ENCODE peak calls at places on chromosomes 5 and 9, in six cellular contexts. K, L, H, I, C and M are unnamed samples.

GRCh38 chr9:93397664-93398381 is 53.7 kb upstream of the FAM120A start:
- DNase-seq in K (no peak), L (no peak), H (no peak), I (no peak), C (no peak), M (no peak)

GRCh38 chr5:179342577-179342976 is 2.7 kb downstream of the ADAMTS2 start:
- DNase-seq in K (no peak), L (no peak), H (no peak), I (peak), C (peak), M (no peak)

GRCh38 chr9:121246821-121247511 is 21.0 kb upstream of the GSN start:
- DNase-seq in K (no peak), L (no peak), H (no peak), I (peak), C (no peak), M (peak)

GRCh38 chr5:139177809-139178581 is 20.2 kb downstream of the SIL1 start:
- DNase-seq in K (no peak), L (no peak), H (peak), I (no peak), C (no peak), M (no peak)

GRCh38 chr9:126617740-126618133 is 4.0 kb downstream of the LMX1B start:
- DNase-seq in K (no peak), L (no peak), H (no peak), I (no peak), C (no peak), M (no peak)

GRCh38 chr9:35844628-35845301 is 15.7 kb downstream of the TMEM8B start:
- DNase-seq in K (peak), L (no peak), H (peak), I (peak), C (no peak), M (peak)

GRCh38 chr9:21904371-21904770 is 89.8 kb downstream of the CDKN2A start:
- DNase-seq in K (no peak), L (no peak), H (no peak), I (peak), C (no peak), M (no peak)

GRCh38 chr9:120886490-120886967 is 9.5 kb upstream of the PHF19 start:
- DNase-seq in K (no peak), L (no peak), H (no peak), I (peak), C (no peak), M (no peak)

GRCh38 chr5:160209917-160210316 is 19.4 kb upstream of the FABP6 start:
- DNase-seq in K (no peak), L (no peak), H (no peak), I (no peak), C (no peak), M (no peak)

GRCh38 chr9:100282388-100282719 is 70.4 kb downstream of the TEX10 start:
- DNase-seq in K (no peak), L (no peak), H (no peak), I (no peak), C (no peak), M (no peak)

GRCh38 chr5:112735702-112736101 is 2.0 kb upstream of the APC start:
- DNase-seq in K (no peak), L (no peak), H (no peak), I (no peak), C (no peak), M (no peak)

GRCh38 chr5:149217096-149217801 is 54.4 kb upstream of the AFAP1L1 start:
- DNase-seq in K (no peak), L (no peak), H (no peak), I (no peak), C (no peak), M (no peak)

GRCh38 chr5:147822686-147823491 is 8.6 kb downstream of the SPINK1 start:
- DNase-seq in K (peak), L (peak), H (peak), I (peak), C (peak), M (peak)

GRCh38 chr5:180598797-180599589 is 7.7 kb upstream of the SCGB3A1 start:
- DNase-seq in K (no peak), L (no peak), H (no peak), I (no peak), C (peak), M (no peak)

GRCh38 chr5:118533166-118533565 is 455.2 kb downstream of the DTWD2 start:
- DNase-seq in K (no peak), L (no peak), H (no peak), I (no peak), C (no peak), M (no peak)

GRCh38 chr9:132552041-132552440 is 30.4 kb upstream of the BARHL1 start:
- DNase-seq in K (no peak), L (no peak), H (no peak), I (no peak), C (no peak), M (no peak)

GRCh38 chr5:143938230-143938629 is 126.3 kb downstream of the HMHB1 start:
- DNase-seq in K (no peak), L (no peak), H (no peak), I (no peak), C (no peak), M (no peak)

GRCh38 chr9:72415163-72415562 is 50.2 kb upstream of the ZFAND5 start:
- DNase-seq in K (no peak), L (no peak), H (no peak), I (no peak), C (no peak), M (no peak)

GRCh38 chr5:97231025-97231636 is 48.1 kb upstream of the RIOK2 start:
- DNase-seq in K (peak), L (no peak), H (peak), I (peak), C (no peak), M (peak)

GRCh38 chr5:7576023-7576715 is 180.2 kb downstream of the ADCY2 start:
- DNase-seq in K (no peak), L (no peak), H (peak), I (no peak), C (no peak), M (no peak)

GRCh38 chr9:116287721-116288120 is 134.1 kb downstream of the PAPPA start:
- DNase-seq in K (no peak), L (no peak), H (no peak), I (peak), C (no peak), M (no peak)

GRCh38 chr5:89133975-89134374 is 251.0 kb upstream of the MEF2C start:
- DNase-seq in K (no peak), L (no peak), H (no peak), I (no peak), C (no peak), M (no peak)

GRCh38 chr9:114370251-114370984 is 17.4 kb downstream of the AKNA start:
- DNase-seq in K (no peak), L (no peak), H (no peak), I (no peak), C (no peak), M (no peak)

GRCh38 chr9:114372971-114373591 is 14.7 kb downstream of the AKNA start:
- DNase-seq in K (no peak), L (no peak), H (peak), I (no peak), C (peak), M (no peak)

GRCh38 chr9:114371986-114372917 is 15.5 kb downstream of the AKNA start:
- DNase-seq in K (no peak), L (no peak), H (peak), I (no peak), C (peak), M (no peak)

GRCh38 chr9:114370985-114371335 is 16.8 kb downstream of the AKNA start:
- DNase-seq in K (no peak), L (no peak), H (no peak), I (no peak), C (no peak), M (no peak)

GRCh38 chr9:114371343-114371985 is 16.3 kb downstream of the AKNA start:
- DNase-seq in K (no peak), L (no peak), H (no peak), I (no peak), C (no peak), M (no peak)
- H3K27ac ChIP-seq in K (no peak), L (no peak), H (peak), I (no peak), C (peak), M (no peak)

GRCh38 chr9:119441832-119442231 is 72.6 kb upstream of the BRINP1 start:
- DNase-seq in K (no peak), L (no peak), H (no peak), I (no peak), C (no peak), M (no peak)
- H3K4me3 ChIP-seq in K (no peak), L (no peak), H (no peak), I (no peak), C (no peak), M (no peak)

DNA sequence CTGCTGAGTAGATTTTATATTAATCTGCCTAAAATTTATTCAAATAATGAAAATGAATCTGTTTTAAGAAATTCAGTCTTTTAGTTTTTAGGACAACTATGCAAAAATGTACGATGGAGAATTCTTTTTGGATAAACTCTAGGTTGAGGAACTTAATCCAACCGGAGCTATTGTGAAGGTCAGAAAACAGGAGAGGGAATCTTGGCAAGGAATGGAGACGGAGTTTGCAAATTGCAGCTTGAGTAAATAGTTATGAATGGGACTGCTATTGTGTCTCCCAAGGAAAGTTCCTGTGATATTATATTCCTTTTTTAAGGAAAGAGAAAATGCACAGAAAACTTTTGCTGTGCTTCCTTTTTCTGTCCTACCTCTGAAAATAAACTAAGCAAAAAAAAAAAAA is 67.9 kb downstream of the IQGAP2 start:
- DNase-seq in K (no peak), L (no peak), H (no peak), I (no peak), C (no peak), M (no peak)
- H3K27ac ChIP-seq in K (peak), L (no peak), H (peak), I (no peak), C (peak), M (no peak)

GRCh38 chr5:55441107-55441771 is 93.5 kb downstream of the PLPP1 start:
- DNase-seq in K (no peak), L (no peak), H (no peak), I (no peak), C (no peak), M (no peak)

GRCh38 chr5:55440188-55440646 is 94.5 kb downstream of the PLPP1 start:
- DNase-seq in K (no peak), L (no peak), H (no peak), I (peak), C (no peak), M (no peak)

GRCh38 chr5:55437859-55438206 is 96.9 kb downstream of the PLPP1 start:
- DNase-seq in K (no peak), L (no peak), H (no peak), I (no peak), C (no peak), M (no peak)

GRCh38 chr5:55438931-55439477 is 95.8 kb downstream of the PLPP1 start:
- DNase-seq in K (peak), L (peak), H (peak), I (peak), C (no peak), M (peak)

DNA sequence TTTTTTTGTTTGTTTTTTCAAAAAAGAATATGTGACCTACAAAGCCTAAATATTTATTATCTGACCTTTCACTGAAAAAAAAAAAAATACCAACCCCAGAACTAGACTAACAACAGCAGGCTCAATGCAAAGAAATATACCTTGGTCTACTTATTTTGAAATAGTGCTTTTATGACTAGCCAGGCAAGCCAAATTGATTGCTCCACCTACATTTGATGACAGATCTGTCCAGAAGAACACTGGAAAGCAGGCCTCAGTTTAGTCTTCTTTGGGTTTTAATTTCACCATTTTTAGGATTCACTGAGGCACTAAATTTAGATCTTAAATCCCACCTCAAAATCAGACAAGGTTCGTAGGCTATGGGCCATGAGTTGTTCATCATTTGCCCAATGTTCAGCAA is 97.3 kb downstream of the PLPP1 start:
- DNase-seq in K (no peak), L (no peak), H (no peak), I (no peak), C (no peak), M (no peak)
- H3K4me3 ChIP-seq in K (no peak), L (no peak), H (no peak), I (no peak), C (no peak), M (no peak)

DNA sequence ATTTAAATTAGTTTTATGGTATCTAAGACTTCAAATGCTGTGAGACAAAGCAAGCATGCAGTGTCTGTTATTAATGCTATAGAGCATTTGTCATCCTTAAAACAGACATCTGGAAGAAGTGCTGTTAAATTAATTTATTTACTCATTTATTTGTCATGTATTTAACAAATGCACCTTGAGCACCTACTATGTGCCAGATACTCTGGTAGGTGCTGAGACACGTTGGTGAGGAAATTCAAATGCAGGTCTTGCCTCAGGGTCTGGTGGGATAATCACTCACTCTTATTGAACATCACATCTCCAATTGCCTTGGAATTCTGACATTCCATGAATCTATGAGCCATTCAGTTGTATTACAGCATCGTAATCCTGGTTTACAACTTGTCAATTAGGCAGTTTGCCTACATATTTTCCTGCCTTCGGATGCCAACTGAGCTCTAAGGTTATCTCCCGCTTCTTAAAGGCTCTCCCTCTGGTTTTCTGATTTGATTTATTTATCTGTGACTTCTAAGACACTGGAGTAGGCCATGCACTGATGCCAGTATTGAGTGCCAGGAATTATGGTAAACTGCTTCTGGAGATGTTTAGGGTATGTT is 56.0 kb upstream of the RPS23 start:
- DNase-seq in K (no peak), L (no peak), H (no peak), I (no peak), C (no peak), M (no peak)
- H3K27ac ChIP-seq in K (no peak), L (no peak), H (no peak), I (peak), C (no peak), M (peak)

GRCh38 chr9:77977210-77977611 is 54.4 kb downstream of the GNAQ start:
- DNase-seq in K (peak), L (peak), H (peak), I (peak), C (peak), M (no peak)
- H3K4me3 ChIP-seq in K (no peak), L (no peak), H (no peak), I (no peak), C (no peak), M (no peak)

DNA sequence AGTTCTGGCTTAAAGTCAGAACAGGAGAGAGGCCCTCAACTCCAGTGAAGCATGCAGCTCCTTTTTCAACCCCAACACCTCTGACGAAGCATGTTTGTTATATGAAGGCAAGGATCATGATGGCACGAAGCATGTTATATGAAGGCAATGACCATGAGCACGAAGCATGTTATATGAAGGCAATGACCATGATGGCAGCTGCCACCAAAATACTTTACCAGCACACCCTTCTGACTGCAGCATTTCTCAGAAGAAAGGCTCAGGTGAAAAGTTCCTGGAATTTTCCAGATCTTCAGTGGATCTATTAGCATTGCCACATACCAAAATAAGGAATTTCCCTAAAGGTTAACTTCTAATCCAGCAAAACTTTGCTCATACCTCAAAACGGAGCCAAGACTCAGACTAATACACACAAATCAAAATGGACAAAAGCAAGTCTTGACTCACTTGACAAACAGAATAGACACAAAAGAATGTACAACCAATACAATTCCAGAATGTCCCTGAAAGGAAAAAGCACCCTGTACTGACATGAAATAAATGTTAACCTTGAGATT is 217.4 kb downstream of the FANCC start:
- DNase-seq in K (no peak), L (no peak), H (no peak), I (no peak), C (no peak), M (no peak)
- H3K27ac ChIP-seq in K (no peak), L (no peak), H (peak), I (no peak), C (no peak), M (no peak)

GRCh38 chr9:85524531-85524930 is 217.2 kb downstream of the AGTPBP1 start:
- DNase-seq in K (no peak), L (no peak), H (no peak), I (no peak), C (no peak), M (no peak)

GRCh38 chr9:85527331-85528015 is 214.3 kb downstream of the AGTPBP1 start:
- DNase-seq in K (no peak), L (no peak), H (no peak), I (no peak), C (no peak), M (no peak)

GRCh38 chr9:85521331-85522197 is 220.2 kb downstream of the AGTPBP1 start:
- DNase-seq in K (no peak), L (no peak), H (no peak), I (no peak), C (no peak), M (no peak)

GRCh38 chr9:85523202-85523601 is 218.6 kb downstream of the AGTPBP1 start:
- DNase-seq in K (no peak), L (no peak), H (no peak), I (no peak), C (no peak), M (no peak)

GRCh38 chr9:85522459-85523092 is 219.2 kb downstream of the AGTPBP1 start:
- DNase-seq in K (peak), L (peak), H (peak), I (peak), C (peak), M (no peak)
- H3K4me3 ChIP-seq in K (peak), L (peak), H (no peak), I (peak), C (no peak), M (peak)

GRCh38 chr5:45260292-45260691 is 435.9 kb downstream of the HCN1 start:
- DNase-seq in K (no peak), L (no peak), H (no peak), I (no peak), C (no peak), M (no peak)
- H3K27ac ChIP-seq in K (no peak), L (no peak), H (no peak), I (no peak), C (no peak), M (no peak)